ENCODE peak calls at places on chromosomes 11 and 22, in six cellular contexts. R is mammary epithelial cell; G is CD4-positive, alpha-beta T cell; X is astrocyte of the spinal cord; D is progenitor cell of endocrine pancreas; I is stomach. J is an unnamed sample.

GRCh38 chr11:78651923-78652602 is 77.4 kb upstream of the NARS2 start:
- DNase-seq in G (no peak), I (no peak), D (no peak), R (no peak), X (no peak), J (no peak)

GRCh38 chr11:63371396-63371795 is 1.8 kb downstream of the SLC22A9 start:
- DNase-seq in G (no peak), I (no peak), D (no peak), R (no peak), X (no peak), J (no peak)

GRCh38 chr11:46247664-46248063 is 29.8 kb upstream of the CREB3L1 start:
- DNase-seq in R (peak), I (peak), D (no peak), G (peak), X (peak), J (peak)

GRCh38 chr22:24466831-24467249 is 28.3 kb upstream of the UPB1 start:
- DNase-seq in I (no peak), R (no peak), D (no peak), G (no peak), X (peak), J (no peak)

GRCh38 chr11:34162856-34163255 is 57.4 kb downstream of the NAT10 start:
- DNase-seq in I (no peak), X (no peak), G (no peak), R (no peak), D (no peak), J (no peak)

GRCh38 chr11:71301858-71302533 is 49.6 kb upstream of the SHANK2 start:
- DNase-seq in D (no peak), R (no peak), X (no peak), I (peak), G (no peak), J (no peak)

GRCh38 chr11:62017878-62018642 is 50.6 kb upstream of the FTH1 start:
- DNase-seq in G (no peak), D (no peak), I (no peak), R (no peak), X (no peak), J (no peak)

GRCh38 chr11:33622806-33623205 is 77.8 kb downstream of the C11orf91 start:
- DNase-seq in I (no peak), X (no peak), G (no peak), D (no peak), R (peak), J (no peak)

GRCh38 chr11:97269527-97269926 is 879.7 kb downstream of the JRKL start:
- DNase-seq in D (no peak), G (no peak), X (no peak), R (peak), I (no peak), J (no peak)

GRCh38 chr22:24506802-24507438 is 11.8 kb downstream of the UPB1 start:
- DNase-seq in I (no peak), X (no peak), R (no peak), D (no peak), G (no peak), J (no peak)

GRCh38 chr11:42524534-42525227 is 787.1 kb upstream of the API5 start:
- DNase-seq in X (peak), I (peak), G (no peak), D (peak), R (peak), J (peak)

GRCh38 chr22:49574861-49575702 is 252.6 kb downstream of the BRD1 start:
- DNase-seq in I (peak), G (no peak), X (no peak), R (no peak), D (no peak), J (no peak)

GRCh38 chr11:92941676-92942571 is 27.5 kb upstream of the MTNR1B start:
- DNase-seq in G (no peak), D (no peak), I (no peak), R (peak), X (peak), J (peak)

DNA sequence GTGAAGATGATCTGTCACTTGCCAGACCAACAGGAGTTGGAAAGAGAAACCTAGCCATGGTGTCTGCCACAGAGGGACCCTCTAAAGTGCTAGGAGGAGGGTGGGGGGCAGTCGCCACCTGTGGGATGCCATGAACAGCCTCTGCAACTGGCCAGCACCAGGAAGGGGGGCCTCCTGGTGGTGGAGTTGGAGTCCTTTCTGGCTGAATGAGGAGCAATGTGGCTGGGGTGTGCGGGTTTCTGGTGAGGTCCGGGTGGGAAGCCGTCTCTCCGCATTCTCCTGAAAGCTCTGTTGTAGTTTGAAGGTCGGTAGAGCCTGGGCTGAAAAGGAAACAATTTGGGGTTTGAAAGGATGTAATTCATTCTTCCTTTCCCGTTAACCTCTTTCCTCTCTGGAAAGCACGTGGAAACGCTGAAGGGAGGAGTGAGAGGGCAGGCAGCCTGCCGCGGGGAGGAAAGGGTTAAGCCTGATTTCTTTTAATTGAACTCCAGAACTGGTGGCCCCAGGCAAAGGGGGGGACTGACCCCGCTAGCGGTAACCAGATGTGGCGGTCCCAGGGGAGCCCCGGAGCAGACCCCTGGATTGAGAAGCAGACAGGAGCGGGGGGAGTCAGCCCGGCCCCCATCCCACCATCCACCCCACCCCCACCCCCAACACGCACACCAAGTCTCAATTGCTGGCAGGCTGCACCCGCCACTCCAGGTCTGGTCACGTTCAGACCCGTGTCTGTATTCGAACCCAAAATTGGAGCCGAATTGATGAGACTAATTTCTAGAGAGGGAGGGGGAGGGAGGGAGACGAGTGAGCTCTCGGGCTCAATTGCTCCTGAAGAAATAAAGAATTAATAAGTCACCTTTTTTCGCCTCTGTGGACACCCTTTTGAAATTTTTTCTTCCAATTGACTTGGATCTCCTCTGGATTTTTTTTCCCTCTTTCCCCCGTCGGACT is 1.8 kb upstream of the FLI1 start:
- DNase-seq in R (no peak), X (no peak), I (no peak), G (no peak), D (no peak), J (peak)
- TF ChIP-seq CTCF in R (no peak), X (peak), I (no peak), G (no peak), D (peak), J (peak)

DNA sequence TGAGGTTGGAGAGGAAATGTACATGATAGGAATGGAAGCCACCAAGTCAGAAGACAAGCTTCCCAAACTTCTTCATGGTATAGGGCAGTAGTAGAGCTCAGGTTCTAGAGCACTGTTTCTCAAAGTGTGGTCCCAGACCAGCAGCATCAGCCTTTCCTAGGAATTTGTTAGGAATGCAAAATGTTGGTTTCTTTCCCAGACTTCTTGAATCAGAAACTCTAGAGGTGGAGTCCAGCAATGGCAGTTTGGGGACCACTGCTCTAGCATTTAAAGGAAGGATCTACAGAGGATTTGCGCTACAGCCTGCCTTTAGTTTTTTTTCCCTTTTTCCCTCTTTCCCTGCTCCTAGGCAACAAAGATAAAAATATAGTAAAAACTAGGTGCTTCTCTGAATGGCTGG is 17.0 kb upstream of the MMP12 start:
- DNase-seq in G (no peak), R (no peak), D (no peak), I (no peak), X (no peak), J (no peak)
- TF ChIP-seq CTCF in G (no peak), R (no peak), D (no peak), I (no peak), X (no peak), J (no peak)

DNA sequence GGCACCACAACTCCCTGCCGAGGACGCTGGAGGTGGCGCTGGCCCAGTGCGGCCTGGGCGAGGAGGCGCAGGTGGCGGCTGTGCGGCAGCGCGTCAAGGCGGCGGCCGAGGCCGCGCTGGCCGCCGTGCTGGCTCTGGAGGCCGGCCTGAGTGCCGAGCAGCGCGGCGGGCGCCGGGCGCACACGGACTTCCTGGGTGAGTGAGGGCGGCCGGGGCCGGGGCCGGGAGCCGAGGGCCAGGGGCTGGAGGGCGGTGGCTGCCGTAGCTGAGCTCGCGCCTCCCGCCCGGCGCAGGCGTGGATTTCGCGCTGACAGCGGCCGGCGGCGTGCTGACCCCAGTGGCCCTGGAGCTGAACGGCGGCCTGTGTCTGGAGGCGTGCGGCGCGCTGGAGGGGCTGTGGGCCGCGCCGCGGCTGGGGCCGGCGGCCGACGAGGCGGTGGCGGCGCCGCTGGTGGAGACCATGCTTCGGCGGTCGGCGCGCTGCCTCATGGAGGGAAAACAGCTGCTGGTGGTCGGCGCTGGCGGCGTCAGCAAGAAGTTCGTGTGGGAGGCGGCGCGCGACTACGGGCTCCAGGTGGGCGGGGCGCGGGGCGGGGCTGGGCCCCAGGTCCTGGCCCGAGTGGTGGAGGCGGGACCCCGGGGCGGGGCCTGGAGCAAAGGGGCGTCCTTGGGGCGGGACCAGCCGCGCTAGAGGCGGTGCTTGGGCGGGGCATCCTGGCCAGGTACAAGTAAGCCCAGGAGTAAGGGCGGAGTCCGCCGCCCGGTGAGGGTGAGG is 5.4 kb downstream of the CARNS1 start:
- DNase-seq in I (peak), D (peak), X (peak), R (peak), G (peak), J (peak)
- TF ChIP-seq CTCF in I (no peak), D (no peak), X (no peak), R (no peak), G (no peak), J (no peak)

DNA sequence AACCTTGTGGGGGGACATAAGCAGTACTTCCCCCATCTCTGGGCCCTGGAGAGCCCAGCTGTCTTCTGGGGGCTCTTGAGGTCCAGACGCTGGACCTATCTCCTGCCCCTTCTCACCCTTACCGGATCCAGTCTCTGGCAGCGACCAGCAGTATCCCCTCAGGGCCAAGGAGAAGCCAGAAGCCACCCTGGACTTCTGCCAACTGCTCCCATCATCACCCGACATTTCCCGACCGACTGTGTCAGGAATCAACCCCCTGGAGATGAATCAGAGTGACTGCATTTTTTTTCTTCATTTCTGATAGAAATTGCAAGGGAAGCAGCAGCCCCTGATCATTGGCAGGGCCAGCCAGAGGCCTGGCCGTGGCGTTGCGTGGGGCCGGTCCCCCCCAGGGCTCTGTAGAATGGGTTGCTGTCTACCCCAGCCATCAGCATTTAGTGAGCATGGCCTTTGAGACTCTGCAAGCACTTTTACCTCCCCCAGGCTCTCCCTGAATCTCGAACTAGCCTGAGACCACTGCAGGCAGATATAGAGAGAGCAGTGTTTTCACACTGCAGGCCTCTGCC is 5.2 kb upstream of the LIF start:
- DNase-seq in X (peak), R (peak), I (no peak), G (no peak), D (no peak), J (no peak)
- TF ChIP-seq CTCF in X (no peak), R (no peak), I (no peak), G (no peak), D (no peak), J (no peak)

GRCh38 chr11:18927550-18928322 is 11.5 kb downstream of the MRGPRX1 start:
- DNase-seq in X (no peak), R (peak), I (no peak), G (no peak), D (no peak), J (no peak)
- TF ChIP-seq CTCF in X (no peak), R (no peak), I (no peak), G (no peak), D (no peak), J (no peak)

DNA sequence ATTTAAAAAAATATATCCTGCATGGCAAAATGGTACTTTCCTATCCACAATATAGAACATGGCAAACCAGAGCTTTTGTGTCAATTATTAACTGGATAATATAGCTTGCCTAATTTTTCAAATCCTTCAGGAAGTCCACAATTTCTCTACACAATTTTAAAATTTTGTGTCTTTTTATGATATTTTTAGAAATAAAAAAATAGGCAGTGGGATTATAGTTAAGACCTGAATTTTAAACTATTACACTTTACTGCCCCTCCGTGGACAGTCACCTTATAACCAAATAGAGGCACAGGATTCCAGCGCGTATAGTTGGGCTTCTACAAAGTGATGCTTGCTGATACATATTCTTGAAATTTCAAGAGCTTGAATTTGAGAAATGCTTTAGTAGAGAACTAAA is 2.1 kb upstream of the DMC1 start:
- DNase-seq in I (no peak), G (no peak), X (peak), R (peak), D (no peak), J (peak)
- TF ChIP-seq CTCF in I (peak), G (peak), X (peak), R (peak), D (peak), J (peak)